ENCODE peak calls at places on chromosomes 1 and 21, in eight cellular contexts. R, U, V, D, L, K, M and H are unnamed samples.

GRCh38 chr1:234296481-234296880 is 76.8 kb upstream of the COA6 start:
- DNase-seq in K (no peak), M (no peak), L (no peak), V (no peak), U (no peak), D (no peak), R (no peak), H (no peak)

GRCh38 chr21:32114434-32115063 is 164.3 kb downstream of the MIS18A start:
- DNase-seq in U (no peak), L (no peak), V (no peak), R (peak; percentile 39), D (no peak), M (no peak), K (peak; percentile 72), H (no peak)

GRCh38 chr1:32754282-32755097 is 51.9 kb upstream of the SYNC start:
- DNase-seq in L (no peak), K (no peak), V (peak; percentile 40), M (peak; percentile 77), R (peak; percentile 39), D (no peak), U (peak; percentile 36), H (no peak)

GRCh38 chr1:201463071-201463552 is 5.9 kb downstream of the PHLDA3 start:
- DNase-seq in K (no peak), U (no peak), M (no peak), D (no peak), R (peak; percentile 52), V (no peak), L (no peak), H (no peak)

GRCh38 chr1:77759090-77760028 is at the start of gene USP33:
- DNase-seq in M (peak; percentile 91), L (peak; percentile 58), R (peak; percentile 92), D (peak; percentile 85), V (peak; percentile 95), K (peak; percentile 17), U (peak; percentile 81), H (no peak)

GRCh38 chr1:9671377-9672140 is 20.0 kb downstream of the PIK3CD start:
- DNase-seq in D (no peak), K (no peak), L (no peak), R (peak; percentile 40), M (no peak), U (no peak), V (no peak), H (no peak)

GRCh38 chr1:188006354-188006753 is 1177.6 kb downstream of the PLA2G4A start:
- DNase-seq in D (no peak), R (no peak), K (no peak), L (no peak), V (no peak), U (no peak), M (no peak), H (no peak)

GRCh38 chr1:8169364-8170058 is 143.4 kb upstream of the ERRFI1 start:
- DNase-seq in U (no peak), V (peak; percentile 80), L (peak; percentile 83), M (no peak), R (peak; percentile 90), K (peak; percentile 97), D (peak; percentile 14), H (peak; percentile 53)

GRCh38 chr21:42237577-42237976 is 18.6 kb downstream of the ABCG1 start:
- DNase-seq in V (no peak), U (no peak), K (no peak), R (no peak), M (no peak), D (no peak), L (no peak), H (no peak)

GRCh38 chr1:99642053-99642452 is 3.9 kb upstream of the PALMD start:
- DNase-seq in D (no peak), V (no peak), U (no peak), K (no peak), M (no peak), L (no peak), R (no peak), H (no peak)

GRCh38 chr1:64861611-64862010 is 104.7 kb downstream of the JAK1 start:
- DNase-seq in K (no peak), D (peak; percentile 12), M (peak; percentile 36), V (no peak), R (peak; percentile 64), L (peak; percentile 13), U (no peak), H (no peak)

GRCh38 chr1:41225495-41225894 is 16.6 kb downstream of the SCMH1 start:
- DNase-seq in R (no peak), K (no peak), L (no peak), D (no peak), M (no peak), U (no peak), V (no peak), H (no peak)

GRCh38 chr21:46124926-46125845 is 27.3 kb downstream of the COL6A2 start:
- DNase-seq in L (no peak), U (no peak), V (no peak), M (peak; percentile 3), D (peak; percentile 9), K (no peak), R (no peak), H (no peak)

GRCh38 chr1:119688810-119689209 is 22.9 kb upstream of the PHGDH start:
- DNase-seq in K (no peak), L (no peak), U (no peak), V (no peak), D (no peak), R (no peak), M (no peak), H (no peak)

GRCh38 chr21:31873696-31874599 is 1.1 kb downstream of the HUNK start:
- DNase-seq in K (no peak), U (peak; percentile 84), R (peak; percentile 35), L (no peak), V (peak; percentile 79), M (peak; percentile 91), D (peak; percentile 80), H (no peak)

GRCh38 chr1:99661780-99662179 is 15.9 kb downstream of the PALMD start:
- DNase-seq in R (peak; percentile 41), D (no peak), K (no peak), M (no peak), L (no peak), V (no peak), U (no peak), H (no peak)

GRCh38 chr1:204001166-204001901 is 71.6 kb upstream of the SOX13 start:
- DNase-seq in V (no peak), R (no peak), K (no peak), L (no peak), U (no peak), M (no peak), D (no peak), H (no peak)

GRCh38 chr1:27615346-27616004 is 11.5 kb upstream of the AHDC1 start:
- DNase-seq in K (no peak), L (no peak), R (no peak), M (no peak), V (no peak), D (no peak), U (no peak), H (no peak)

GRCh38 chr1:167599839-167600581 is 30.0 kb upstream of the RCSD1 start:
- DNase-seq in D (peak; percentile 22), L (peak; percentile 38), M (no peak), R (peak; percentile 63), U (no peak), K (no peak), V (peak; percentile 27), H (no peak)

GRCh38 chr1:185232874-185233273 is 75.9 kb downstream of the SWT1 start:
- DNase-seq in V (no peak), U (no peak), L (no peak), D (no peak), K (no peak), R (no peak), M (no peak), H (no peak)

GRCh38 chr1:185241127-185241526 is 75.9 kb downstream of the IVNS1ABP start:
- DNase-seq in K (no peak), M (no peak), D (no peak), L (no peak), V (no peak), U (no peak), R (no peak), H (no peak)

GRCh38 chr1:185244015-185244747 is 72.9 kb downstream of the IVNS1ABP start:
- DNase-seq in M (no peak), D (no peak), R (peak; percentile 94), K (peak; percentile 14), L (peak; percentile 83), V (no peak), U (no peak), H (no peak)

GRCh38 chr1:185239861-185240260 is 77.2 kb downstream of the IVNS1ABP start:
- DNase-seq in K (no peak), U (no peak), L (no peak), M (no peak), D (no peak), R (no peak), V (no peak), H (no peak)

GRCh38 chr1:185238447-185238846 is 78.6 kb downstream of the IVNS1ABP start:
- DNase-seq in V (no peak), R (peak; percentile 47), M (no peak), D (no peak), U (no peak), K (no peak), L (no peak), H (no peak)
- TF ChIP-seq CTCF in V (peak; percentile 36), R (peak; percentile 29), M (no peak), D (peak; percentile 28), U (peak; percentile 54), K (no peak), L (peak; percentile 71), H (peak; percentile 48)

GRCh38 chr1:116130376-116130775 is 19.2 kb downstream of the MAB21L3 start:
- DNase-seq in R (no peak), V (no peak), M (no peak), D (no peak), K (no peak), U (no peak), L (no peak), H (no peak)

GRCh38 chr1:116131170-116131569 is 20.0 kb downstream of the MAB21L3 start:
- DNase-seq in U (no peak), V (peak; percentile 5), D (no peak), L (no peak), M (no peak), R (no peak), K (no peak), H (no peak)

GRCh38 chr1:116131866-116132605 is 20.8 kb downstream of the MAB21L3 start:
- DNase-seq in M (no peak), U (no peak), V (peak; percentile 8), L (no peak), K (no peak), D (no peak), R (no peak), H (no peak)

GRCh38 chr1:116133696-116134095 is 22.5 kb downstream of the MAB21L3 start:
- DNase-seq in K (no peak), M (no peak), V (peak; percentile 14), U (no peak), D (no peak), R (no peak), L (no peak), H (no peak)

GRCh38 chr1:116134178-116134773 is 23.1 kb downstream of the MAB21L3 start:
- DNase-seq in K (no peak), R (peak; percentile 41), D (no peak), L (no peak), M (no peak), U (no peak), V (peak; percentile 13), H (no peak)
- TF ChIP-seq CTCF in K (no peak), R (no peak), D (peak; percentile 57), L (peak; percentile 66), M (no peak), U (peak; percentile 43), V (no peak), H (peak; percentile 47)

GRCh38 chr1:216587715-216588114 is 135.5 kb downstream of the ESRRG start:
- DNase-seq in L (no peak), K (no peak), D (no peak), R (no peak), V (no peak), M (no peak), U (no peak), H (no peak)
- TF ChIP-seq CTCF in L (peak; percentile 25), K (no peak), D (no peak), R (no peak), V (no peak), M (no peak), U (no peak), H (no peak)

GRCh38 chr1:22208265-22208972 is 65.5 kb upstream of the WNT4 start:
- DNase-seq in M (peak; percentile 42), D (peak; percentile 33), K (no peak), L (no peak), R (no peak), V (no peak), U (peak; percentile 13), H (no peak)
- TF ChIP-seq CTCF in M (peak; percentile 16), D (no peak), K (peak; percentile 12), L (peak; percentile 33), R (no peak), V (no peak), U (no peak), H (no peak)